ENCODE peak calls at places on chromosomes 16 and 17, in eight cellular contexts. H is breast epithelium; W is fibroblast of lung; I is cardiac fibroblast; R is activated CD8-positive, alpha-beta T cell treated with anti-CD3 and anti-CD28 coated beads for 36 hours; Y is D721Med; C is HCT116; A is psoas muscle. Q is an unnamed sample.

GRCh38 chr16:85185281-85185680 is 73.0 kb upstream of the CIBAR2 start:
- DNase-seq in H (no peak), W (no peak), I (no peak), R (no peak), Y (no peak), C (no peak), A (no peak), Q (no peak)

GRCh38 chr17:40912506-40913220 is 24.8 kb downstream of the KRT23 start:
- DNase-seq in H (no peak), W (no peak), I (no peak), R (no peak), Y (no peak), C (no peak), A (no peak), Q (no peak)

GRCh38 chr16:20409398-20410152 is at the start of gene ACSM5:
- DNase-seq in H (peak; percentile 39), W (no peak), I (no peak), R (no peak), Y (no peak), C (no peak), A (peak; percentile 53), Q (no peak)

GRCh38 chr17:78117027-78117981 is 11.3 kb downstream of the TMC6 start:
- DNase-seq in H (no peak), W (no peak), I (no peak), R (peak; percentile 48), Y (no peak), C (no peak), A (no peak), Q (no peak)

GRCh38 chr16:75111514-75112280 is 4.9 kb downstream of the LDHD start:
- DNase-seq in H (no peak), W (no peak), I (no peak), R (no peak), Y (no peak), C (no peak), A (no peak), Q (no peak)

GRCh38 chr16:10827691-10828341 is 9.2 kb upstream of the TVP23A start:
- DNase-seq in H (peak; percentile 84), W (peak; percentile 91), I (peak; percentile 64), R (no peak), Y (no peak), C (no peak), A (peak; percentile 71), Q (no peak)

GRCh38 chr17:31378638-31379037 is 12.8 kb upstream of the RAB11FIP4 start:
- DNase-seq in H (no peak), W (no peak), I (no peak), R (no peak), Y (no peak), C (no peak), A (no peak), Q (no peak)

GRCh38 chr17:65537845-65538678 is 23.4 kb downstream of the AXIN2 start:
- DNase-seq in H (no peak), W (no peak), I (no peak), R (no peak), Y (no peak), C (no peak), A (no peak), Q (no peak)

GRCh38 chr16:67277294-67277998 is 1.9 kb upstream of the PLEKHG4 start:
- DNase-seq in H (peak; percentile 81), W (peak; percentile 99), I (peak; percentile 98), R (peak; percentile 49), Y (no peak), C (peak; percentile 84), A (peak; percentile 76), Q (no peak)

GRCh38 chr17:49260011-49260921 is 29.7 kb upstream of the PHOSPHO1 start:
- DNase-seq in H (peak; percentile 44), W (peak; percentile 82), I (peak; percentile 92), R (peak; percentile 78), Y (no peak), C (peak; percentile 84), A (peak; percentile 66), Q (no peak)

GRCh38 chr16:19138601-19139000 is 24.8 kb downstream of the ITPRIPL2 start:
- DNase-seq in H (peak; percentile 80), W (peak; percentile 95), I (peak; percentile 64), R (no peak), Y (no peak), C (no peak), A (peak; percentile 67), Q (no peak)

GRCh38 chr17:44451016-44451415 is 52.2 kb downstream of the GPATCH8 start:
- DNase-seq in H (no peak), W (no peak), I (no peak), R (no peak), Y (no peak), C (no peak), A (no peak), Q (no peak)
- TF ChIP-seq CTCF in H (no peak), W (no peak), I (no peak), R (no peak), Y (no peak), C (no peak), A (no peak), Q (no peak)

DNA sequence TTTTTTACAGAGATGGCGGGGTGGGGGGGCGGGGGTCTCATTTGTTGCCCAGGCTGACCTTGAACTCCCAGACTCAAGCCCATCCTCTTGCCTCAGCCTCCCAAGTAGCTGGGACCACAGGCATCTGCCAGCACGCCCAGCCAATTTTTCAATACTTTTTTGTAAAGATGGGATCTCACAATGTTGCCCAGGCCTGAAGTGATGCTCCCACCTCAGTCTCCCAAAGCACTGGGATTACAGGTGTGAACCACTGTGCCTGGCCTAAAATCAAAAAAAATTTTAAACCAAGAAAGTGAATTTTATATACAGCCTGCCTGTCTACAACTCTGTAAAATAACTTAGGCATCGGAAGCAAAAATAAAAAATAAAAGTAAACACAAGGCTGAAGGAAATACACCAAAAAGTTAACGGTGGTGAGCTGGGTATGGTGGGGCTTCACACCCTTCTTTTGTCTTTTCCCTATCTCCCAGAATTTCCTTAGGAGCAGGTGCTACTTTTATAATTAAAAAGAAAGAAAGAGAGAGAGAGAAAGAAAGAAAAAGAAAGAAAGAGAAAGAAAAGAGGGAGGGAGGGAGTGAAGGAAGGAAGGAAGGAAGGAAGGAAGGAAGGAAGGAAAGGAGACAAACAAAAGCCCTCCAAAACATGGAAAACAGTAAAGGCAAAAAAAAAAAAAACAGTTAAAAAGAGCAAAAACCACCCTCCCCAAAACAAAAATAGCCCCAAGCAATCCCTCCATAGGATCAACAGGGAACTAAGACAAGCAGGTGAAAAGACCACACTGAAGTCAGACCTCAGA is 51.4 kb downstream of the TBC1D16 start:
- DNase-seq in H (no peak), W (no peak), I (no peak), R (no peak), Y (no peak), C (no peak), A (no peak), Q (no peak)
- TF ChIP-seq CTCF in H (no peak), W (no peak), I (no peak), R (no peak), Y (no peak), C (no peak), A (no peak), Q (no peak)

DNA sequence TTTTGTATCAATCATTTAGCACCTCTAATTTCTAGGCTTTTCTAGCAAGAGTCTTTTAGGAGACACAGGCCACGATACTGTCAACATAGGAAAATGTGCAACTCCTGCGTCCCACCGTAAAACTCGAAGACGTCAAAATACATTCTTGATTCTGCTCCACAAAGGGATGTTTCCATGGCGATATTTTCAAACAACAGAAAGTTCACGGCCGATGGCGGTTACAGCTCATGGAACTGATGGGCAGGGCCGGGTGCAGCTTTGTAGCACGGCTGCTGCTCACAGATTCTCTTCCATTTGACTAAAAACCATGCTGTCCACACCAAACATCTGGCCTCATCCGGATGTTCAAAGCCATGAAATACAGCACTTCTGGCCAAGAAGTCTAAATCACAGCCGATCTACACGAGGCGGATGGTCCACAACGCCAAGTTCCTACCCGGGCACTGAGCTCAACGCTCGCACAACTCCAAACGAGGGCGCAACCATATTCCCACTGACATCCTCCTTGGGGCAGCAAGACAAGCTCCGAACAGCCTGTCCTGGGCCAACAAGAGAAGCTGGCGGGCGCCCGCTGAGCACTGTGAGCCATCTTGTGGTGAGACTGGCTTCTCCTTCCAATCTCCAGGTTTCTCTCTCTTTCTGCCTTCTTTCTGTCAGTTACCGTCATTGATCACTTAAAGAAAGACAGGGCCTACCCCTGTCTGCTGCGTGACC is 79.8 kb downstream of the ZNF778 start:
- DNase-seq in H (no peak), W (peak; percentile 59), I (no peak), R (no peak), Y (no peak), C (no peak), A (no peak), Q (no peak)
- TF ChIP-seq CTCF in H (no peak), W (no peak), I (no peak), R (no peak), Y (no peak), C (no peak), A (no peak), Q (no peak)

GRCh38 chr16:24253192-24253591 is 2.9 kb upstream of the CACNG3 start:
- DNase-seq in H (no peak), W (peak; percentile 40), I (peak; percentile 45), R (peak; percentile 57), Y (peak; percentile 34), C (peak; percentile 34), A (no peak), Q (no peak)
- TF ChIP-seq CTCF in H (peak; percentile 13), W (peak; percentile 71), I (peak; percentile 54), R (peak; percentile 77), Y (peak; percentile 75), C (peak; percentile 42), A (peak; percentile 36), Q (peak; percentile 81)

GRCh38 chr17:81711814-81712467 is at the start of gene SLC25A10:
- DNase-seq in H (peak; percentile 55), W (peak; percentile 68), I (peak; percentile 63), R (peak; percentile 88), Y (peak; percentile 86), C (peak; percentile 68), A (peak; percentile 81), Q (no peak)
- TF ChIP-seq CTCF in H (no peak), W (no peak), I (no peak), R (peak; percentile 11), Y (no peak), C (no peak), A (no peak), Q (peak; percentile 30)

GRCh38 chr16:78706637-78707036 is 607.2 kb downstream of the WWOX start:
- DNase-seq in H (no peak), W (no peak), I (no peak), R (no peak), Y (no peak), C (no peak), A (peak; percentile 17), Q (no peak)
- TF ChIP-seq CTCF in H (no peak), W (no peak), I (no peak), R (no peak), Y (no peak), C (no peak), A (no peak), Q (no peak)

Q was measured in type B pancreatic cell.